ENCODE peak calls at places on chromosome 12, in six cellular contexts. C, R, Z, M, V and S are unnamed samples.
A peak's percentile ranks its signal among the peaks of the same experiment; 100 is the strongest.

GRCh38 chr12:85309180-85309579 is 29.2 kb downstream of the ALX1 start:
- DNase-seq in V (no peak), Z (no peak), R (peak; percentile 12), M (no peak), C (no peak), S (no peak)

GRCh38 chr12:6979453-6979852 is 8.7 kb downstream of the EMG1 start:
- DNase-seq in R (no peak), M (no peak), C (no peak), Z (no peak), V (no peak), S (no peak)

GRCh38 chr12:11981174-11981733 is 89.5 kb upstream of the BCL2L14 start:
- DNase-seq in V (no peak), R (no peak), C (no peak), Z (no peak), M (no peak), S (no peak)

GRCh38 chr12:88153959-88154358 is 11.9 kb downstream of the TMTC3 start:
- DNase-seq in M (no peak), V (no peak), R (peak; percentile 57), Z (no peak), C (peak; percentile 70), S (peak; percentile 58)

GRCh38 chr12:102847131-102847530 is 69.9 kb downstream of the PAH start:
- DNase-seq in V (no peak), Z (no peak), R (no peak), M (no peak), C (no peak), S (no peak)

GRCh38 chr12:106145539-106146447 is 7.0 kb upstream of the NUAK1 start:
- DNase-seq in Z (no peak), C (no peak), M (no peak), R (no peak), V (peak; percentile 27), S (no peak)

GRCh38 chr12:97140355-97140754 is 233.3 kb downstream of the NEDD1 start:
- DNase-seq in V (no peak), M (no peak), R (no peak), C (no peak), Z (no peak), S (no peak)

GRCh38 chr12:47739959-47740358 is 14.7 kb upstream of the ENDOU start:
- DNase-seq in M (no peak), C (no peak), V (no peak), R (no peak), Z (no peak), S (no peak)

GRCh38 chr12:132116709-132117557 is 27.2 kb downstream of the DDX51 start:
- DNase-seq in Z (no peak), M (no peak), V (peak; percentile 30), R (no peak), C (no peak), S (no peak)

GRCh38 chr12:31016057-31016456 is 57.6 kb upstream of the DDX11 start:
- DNase-seq in R (no peak), Z (no peak), M (no peak), C (no peak), V (no peak), S (no peak)

GRCh38 chr12:12689672-12690287 is 6.2 kb downstream of the GPR19 start:
- DNase-seq in Z (no peak), C (peak; percentile 11), R (no peak), V (no peak), M (no peak), S (no peak)

GRCh38 chr12:49154221-49154620 is 23.0 kb upstream of the TUBA1B start:
- DNase-seq in C (no peak), V (no peak), Z (no peak), R (no peak), M (no peak), S (no peak)

GRCh38 chr12:25005376-25005775 is 56.5 kb upstream of the BCAT1 start:
- DNase-seq in M (no peak), Z (no peak), C (no peak), R (no peak), V (no peak), S (no peak)

GRCh38 chr12:90974286-90974685 is 19.3 kb upstream of the CCER1 start:
- DNase-seq in Z (no peak), C (peak; percentile 72), M (no peak), R (peak; percentile 11), V (no peak), S (no peak)

GRCh38 chr12:108340037-108340436 is 926 bp upstream of the CMKLR1 start:
- DNase-seq in R (no peak), V (no peak), Z (no peak), M (no peak), C (no peak), S (no peak)

GRCh38 chr12:110661337-110661972 is 27.5 kb downstream of the HVCN1 start:
- DNase-seq in V (no peak), Z (no peak), C (no peak), M (no peak), R (no peak), S (no peak)

GRCh38 chr12:120249875-120250795 is 15.4 kb downstream of the PXN start:
- DNase-seq in C (no peak), V (peak; percentile 28), R (peak; percentile 51), M (no peak), Z (no peak), S (no peak)

GRCh38 chr12:114265036-114265435 is 140.9 kb downstream of the TBX5 start:
- DNase-seq in M (no peak), Z (no peak), C (no peak), R (no peak), V (no peak), S (no peak)

GRCh38 chr12:47735649-47736048 is 10.4 kb upstream of the ENDOU start:
- DNase-seq in R (no peak), V (no peak), C (no peak), Z (no peak), M (no peak), S (peak; percentile 18)

GRCh38 chr12:94175763-94176660 is 27.6 kb downstream of the PLXNC1 start:
- DNase-seq in C (peak; percentile 36), M (no peak), V (no peak), R (peak; percentile 52), Z (no peak), S (no peak)

GRCh38 chr12:49548822-49549648 is 10.2 kb downstream of the KCNH3 start:
- DNase-seq in C (no peak), R (peak; percentile 32), Z (peak; percentile 41), M (no peak), V (peak; percentile 69), S (no peak)

GRCh38 chr12:126982707-126983106 is 1284.3 kb upstream of the TMEM132C start:
- DNase-seq in M (no peak), R (no peak), Z (no peak), C (no peak), V (no peak), S (no peak)

GRCh38 chr12:29783773-29784666 is at the start of gene TMTC1:
- DNase-seq in C (peak; percentile 50), R (peak; percentile 76), M (peak; percentile 34), V (peak; percentile 88), Z (peak; percentile 80), S (peak; percentile 22)

GRCh38 chr12:47715393-47715876 is 9.6 kb upstream of the RPAP3 start:
- DNase-seq in Z (peak; percentile 84), M (no peak), V (peak; percentile 79), C (peak; percentile 71), R (peak; percentile 76), S (peak; percentile 92)

GRCh38 chr12:131114331-131114730 is 160.6 kb downstream of the ADGRD1 start:
- DNase-seq in C (no peak), V (no peak), M (no peak), R (no peak), Z (no peak), S (no peak)

GRCh38 chr12:102645968-102646367 is 165.6 kb upstream of the IGF1 start:
- DNase-seq in R (no peak), C (no peak), Z (no peak), M (no peak), V (no peak), S (no peak)

GRCh38 chr12:121905746-121906145 is 12.6 kb upstream of the CFAP251 start:
- DNase-seq in V (no peak), Z (no peak), M (no peak), C (peak; percentile 22), R (no peak), S (no peak)

GRCh38 chr12:64256166-64256800 is 34.2 kb upstream of the KICS2 start:
- DNase-seq in M (no peak), Z (peak; percentile 44), V (no peak), C (peak; percentile 67), R (peak; percentile 67), S (no peak)

GRCh38 chr12:14934511-14934910 is 3.8 kb downstream of the ERP27 start:
- DNase-seq in Z (no peak), C (no peak), M (no peak), V (no peak), R (no peak), S (no peak)

GRCh38 chr12:94186461-94187237 is 38.3 kb downstream of the PLXNC1 start:
- DNase-seq in V (peak; percentile 93), R (peak; percentile 24), Z (peak; percentile 83), M (no peak), C (peak; percentile 61), S (peak; percentile 33)

DNA sequence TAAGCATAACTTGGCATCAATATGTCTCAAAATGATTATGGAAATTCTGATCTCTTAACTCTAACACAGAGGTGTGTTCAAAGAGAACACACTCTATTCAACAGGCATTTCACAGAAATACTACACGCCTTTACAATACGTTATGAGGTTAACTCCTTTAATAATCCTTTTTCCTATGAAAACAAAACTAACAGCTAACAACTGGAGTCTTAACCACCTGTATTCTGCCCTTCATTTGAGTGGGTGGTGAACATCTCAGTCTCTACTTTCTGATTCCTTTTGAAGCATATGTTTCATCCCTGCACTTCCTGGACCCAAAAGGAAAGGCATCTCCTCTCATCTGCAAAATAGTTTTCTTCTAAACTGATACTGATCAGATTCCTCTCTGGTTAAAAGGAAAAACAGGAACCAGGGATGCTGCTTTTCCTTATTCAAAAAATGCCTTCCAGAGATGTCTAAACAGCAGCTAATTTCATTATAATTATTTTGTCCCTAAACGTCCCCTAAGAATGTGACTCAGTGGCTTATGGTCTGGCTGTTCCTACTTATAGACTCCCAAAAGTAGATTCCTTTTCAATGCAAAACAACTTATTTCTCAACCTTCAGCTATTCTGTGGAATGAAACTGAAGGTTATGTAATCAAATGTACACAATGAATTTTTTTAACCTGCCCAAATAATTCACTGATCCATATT is 24.1 kb downstream of the ITPR2 start:
- DNase-seq in R (no peak), C (no peak), M (no peak), V (no peak), Z (no peak), S (peak; percentile 51)
- H4K91ac ChIP-seq in R (no peak overlapping the region), C (no peak overlapping the region), M (no peak overlapping the region), V (no peak overlapping the region), Z (no peak overlapping the region), S (no peak overlapping the region)

GRCh38 chr12:125330645-125331341 is 265.6 kb downstream of the AACS start:
- DNase-seq in V (peak; percentile 93), M (no peak), C (no peak), Z (peak; percentile 84), R (no peak), S (peak; percentile 43)
- H2AFZ ChIP-seq in V (no peak overlapping the region), M (peak overlapping the region; percentile 82), C (peak overlapping the region; percentile 51), Z (peak overlapping the region; percentile 94), R (no peak overlapping the region), S (peak overlapping the region; percentile 79)

GRCh38 chr12:52019123-52019770 is 12.5 kb downstream of the TAMALIN start:
- DNase-seq in M (no peak), C (no peak), V (no peak), Z (no peak), R (no peak), S (no peak)
- H4K91ac ChIP-seq in M (no peak overlapping the region), C (no peak overlapping the region), V (no peak overlapping the region), Z (no peak overlapping the region), R (no peak overlapping the region), S (no peak overlapping the region)

DNA sequence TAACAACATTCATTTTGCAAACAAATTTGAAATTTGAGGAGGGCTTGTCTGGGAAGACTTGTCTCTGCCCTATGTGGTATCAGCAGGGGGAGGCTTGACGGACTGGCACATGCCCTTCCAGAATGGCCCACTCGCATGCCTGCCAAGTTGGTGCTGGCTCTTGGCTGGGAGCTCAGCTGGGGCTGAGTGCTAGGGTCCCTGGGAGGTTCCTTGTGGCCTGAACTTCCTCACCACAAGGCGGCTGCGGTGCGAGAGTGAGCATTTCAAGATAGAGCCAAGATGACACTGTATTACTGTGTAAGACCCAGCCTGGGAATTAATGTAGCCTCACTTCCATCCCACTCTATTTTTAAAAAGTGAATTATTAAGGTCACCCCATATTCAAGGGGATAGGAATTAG is 271.6 kb upstream of the PLEKHG7 start:
- DNase-seq in C (no peak), M (no peak), R (no peak), Z (no peak), V (peak; percentile 45), S (no peak)
- H2AFZ ChIP-seq in C (no peak overlapping the region), M (no peak overlapping the region), R (no peak overlapping the region), Z (no peak overlapping the region), V (no peak overlapping the region), S (no peak overlapping the region)